ENCODE peak calls at places on chromosome 6, in nine cellular contexts. Z, S, C, X, R, H, I, O and P are unnamed samples.
A peak's percentile ranks its signal among the peaks of the same experiment; 100 is the strongest.

GRCh38 chr6:33199687-33200233 is 705 bp downstream of the RXRB start:
- DNase-seq in Z (no peak), S (no peak), C (peak; percentile 74), X (peak; percentile 74), R (no peak), H (peak; percentile 85), I (peak; percentile 88), O (no peak), P (peak; percentile 82)

GRCh38 chr6:169895926-169896761 is 144.7 kb downstream of the ERMARD start:
- DNase-seq in Z (no peak), S (no peak), C (no peak), X (no peak), R (no peak), H (peak; percentile 8), I (no peak), O (peak; percentile 10), P (no peak)

GRCh38 chr6:116034327-116034726 is 26.4 kb downstream of the FRK start:
- DNase-seq in Z (no peak), S (no peak), C (peak; percentile 30), X (no peak), R (no peak), H (no peak), I (no peak), O (no peak), P (peak; percentile 39)

GRCh38 chr6:45310118-45310788 is 17.9 kb upstream of the RUNX2 start:
- DNase-seq in Z (no peak), S (no peak), C (no peak), X (peak; percentile 50), R (no peak), H (no peak), I (no peak), O (no peak), P (no peak)

GRCh38 chr6:100103936-100104335 is 109.9 kb upstream of the MCHR2 start:
- DNase-seq in Z (no peak), S (no peak), C (no peak), X (no peak), R (no peak), H (no peak), I (no peak), O (no peak), P (peak; percentile 28)

GRCh38 chr6:55276745-55277627 is 50.3 kb upstream of the GFRAL start:
- DNase-seq in Z (peak; percentile 36), S (no peak), C (peak; percentile 73), X (no peak), R (no peak), H (peak; percentile 79), I (peak; percentile 71), O (peak; percentile 8), P (peak; percentile 32)

GRCh38 chr6:137237413-137238170 is 18.4 kb upstream of the IFNGR1 start:
- DNase-seq in Z (no peak), S (no peak), C (peak; percentile 84), X (no peak), R (no peak), H (no peak), I (peak; percentile 39), O (no peak), P (peak; percentile 84)

GRCh38 chr6:85672623-85673022 is 29.9 kb upstream of the SYNCRIP start:
- DNase-seq in Z (no peak), S (no peak), C (no peak), X (no peak), R (no peak), H (no peak), I (no peak), O (no peak), P (no peak)

GRCh38 chr6:155493694-155494143 is 38.1 kb upstream of the NOX3 start:
- DNase-seq in Z (peak; percentile 8), S (no peak), C (peak; percentile 95), X (no peak), R (no peak), H (no peak), I (peak; percentile 91), O (peak; percentile 36), P (peak; percentile 97)

GRCh38 chr6:5126214-5126613 is 41.1 kb downstream of the PPP1R3G start:
- DNase-seq in Z (no peak), S (no peak), C (no peak), X (no peak), R (no peak), H (peak; percentile 59), I (peak; percentile 43), O (no peak), P (no peak)

GRCh38 chr6:15096894-15097837 is 148.7 kb upstream of the JARID2 start:
- DNase-seq in Z (no peak), S (no peak), C (no peak), X (no peak), R (no peak), H (no peak), I (no peak), O (no peak), P (no peak)

GRCh38 chr6:27238010-27238983 is 9.2 kb upstream of the PRSS16 start:
- DNase-seq in Z (no peak), S (no peak), C (no peak), X (no peak), R (no peak), H (no peak), I (no peak), O (no peak), P (peak; percentile 42)
- H3K4me3 ChIP-seq in Z (no peak overlapping the region), S (no peak overlapping the region), C (no peak overlapping the region), X (no peak overlapping the region), R (no peak overlapping the region), H (peak overlapping the region; percentile 10), I (no peak overlapping the region), O (no peak overlapping the region), P (peak overlapping the region; percentile 26)

GRCh38 chr6:113954653-113955052 is 16.3 kb downstream of the HDAC2 start:
- DNase-seq in Z (no peak), S (no peak), C (no peak), X (no peak), R (no peak), H (no peak), I (no peak), O (no peak), P (no peak)
- TF ChIP-seq CTCF in Z (no peak), S (no peak), C (no peak), X (no peak), R (no peak), H (no peak), I (no peak), O (no peak), P (no peak)

GRCh38 chr6:166760288-166760687 is 133.2 kb upstream of the RPS6KA2 start:
- DNase-seq in Z (no peak), S (no peak), C (no peak), X (peak; percentile 70), R (no peak), H (no peak), I (no peak), O (no peak), P (no peak)

GRCh38 chr6:166757226-166758135 is 130.4 kb upstream of the RPS6KA2 start:
- DNase-seq in Z (no peak), S (no peak), C (no peak), X (no peak), R (peak; percentile 12), H (peak; percentile 41), I (no peak), O (peak; percentile 36), P (peak; percentile 80)

GRCh38 chr6:166761801-166762200 is 134.8 kb upstream of the RPS6KA2 start:
- DNase-seq in Z (no peak), S (no peak), C (no peak), X (no peak), R (no peak), H (no peak), I (no peak), O (no peak), P (no peak)

GRCh38 chr6:166754218-166755030 is 127.4 kb upstream of the RPS6KA2 start:
- DNase-seq in Z (no peak), S (no peak), C (no peak), X (no peak), R (no peak), H (no peak), I (no peak), O (no peak), P (no peak)

DNA sequence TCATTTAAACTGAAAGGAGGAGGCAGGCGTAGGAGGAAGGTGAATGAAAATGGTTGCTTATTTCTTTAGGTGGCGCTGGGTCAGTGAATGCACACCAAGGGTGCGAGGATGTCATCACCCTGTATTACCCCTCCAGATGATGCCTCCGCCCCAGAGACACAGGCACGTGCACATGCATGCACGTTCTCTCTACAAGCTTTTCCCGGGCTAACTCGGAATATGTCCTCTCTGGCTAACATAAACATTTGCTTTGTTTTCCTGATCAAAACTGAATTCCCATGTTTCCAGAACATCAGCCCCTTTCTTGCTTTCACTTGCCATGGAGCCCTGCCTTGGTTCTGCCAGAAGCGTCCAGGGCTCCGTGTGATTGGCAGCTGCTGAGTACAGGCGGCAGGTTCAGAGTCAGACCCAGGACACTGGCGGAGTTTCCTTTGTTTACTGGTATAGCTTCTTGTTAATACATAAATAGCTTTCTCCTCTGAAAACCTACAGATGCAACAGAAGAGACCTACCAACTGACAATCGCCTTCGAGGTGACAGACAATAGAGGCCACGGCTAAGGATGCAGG is 131.2 kb upstream of the RPS6KA2 start:
- DNase-seq in Z (no peak), S (no peak), C (no peak), X (no peak), R (no peak), H (no peak), I (no peak), O (no peak), P (no peak)
- H3K4me3 ChIP-seq in Z (peak overlapping the region; percentile 1), S (peak overlapping the region; percentile 13), C (no peak overlapping the region), X (no peak overlapping the region), R (peak overlapping the region; percentile 16), H (no peak overlapping the region), I (no peak overlapping the region), O (no peak overlapping the region), P (peak overlapping the region; percentile 31)

GRCh38 chr6:132961610-132962009 is 147.2 kb downstream of the RPS12 start:
- DNase-seq in Z (no peak), S (no peak), C (peak; percentile 18), X (no peak), R (no peak), H (peak; percentile 18), I (peak; percentile 10), O (no peak), P (no peak)

GRCh38 chr6:132967871-132968270 is 153.5 kb downstream of the RPS12 start:
- DNase-seq in Z (no peak), S (no peak), C (peak; percentile 74), X (no peak), R (no peak), H (no peak), I (no peak), O (no peak), P (no peak)

GRCh38 chr6:132962936-132963579 is 148.7 kb downstream of the RPS12 start:
- DNase-seq in Z (peak; percentile 51), S (no peak), C (peak; percentile 80), X (peak; percentile 54), R (peak; percentile 18), H (peak; percentile 82), I (peak; percentile 79), O (peak; percentile 40), P (peak; percentile 34)

GRCh38 chr6:132964101-132964867 is 149.9 kb downstream of the RPS12 start:
- DNase-seq in Z (no peak), S (no peak), C (peak; percentile 86), X (no peak), R (no peak), H (no peak), I (peak; percentile 77), O (no peak), P (peak; percentile 15)

DNA sequence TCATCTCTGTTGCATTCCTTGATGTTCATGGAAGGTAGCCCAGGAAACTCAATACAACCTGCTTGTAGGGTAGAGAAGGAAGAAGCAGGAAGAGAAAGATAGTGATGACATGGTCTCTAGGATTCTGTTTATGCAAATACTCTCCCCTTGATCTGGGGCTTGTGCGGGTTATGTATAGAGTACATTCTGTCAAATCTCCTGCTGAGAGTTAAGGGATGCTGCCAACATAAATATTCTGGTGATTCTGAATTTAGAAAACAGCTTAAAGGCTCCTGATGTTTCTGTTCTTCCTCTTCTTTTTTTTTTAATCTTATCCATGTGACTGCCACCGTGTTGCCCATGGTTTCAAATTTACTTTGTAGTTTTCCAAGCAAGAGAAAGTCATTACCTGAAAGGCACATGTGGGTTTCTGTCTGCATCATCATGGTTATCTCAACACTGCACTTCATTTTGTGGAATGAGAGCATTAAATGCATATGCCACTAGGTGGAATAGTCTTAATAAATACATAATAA is 150.6 kb downstream of the RPS12 start:
- DNase-seq in Z (no peak), S (no peak), C (peak; percentile 5), X (no peak), R (no peak), H (no peak), I (no peak), O (no peak), P (no peak)
- TF ChIP-seq CTCF in Z (no peak), S (no peak), C (no peak), X (no peak), R (no peak), H (no peak), I (no peak), O (no peak), P (no peak)